ENCODE peak calls at places on chromosome 21, in eight cellular contexts. U is CD4-positive, alpha-beta memory T cell; B is body of pancreas; P is ascending aorta; I is HCT116; M is CD8-positive, alpha-beta T cell; T is upper lobe of left lung; D is small intestine. N is an unnamed sample. For H3K27me3, the result is how much of the 10 kb centered on the place peaks cover.

GRCh38 chr21:31893841-31894240 is 21.0 kb downstream of the HUNK start:
- DNase-seq in B (no peak), M (no peak), D (no peak), I (no peak), U (no peak), T (no peak), P (no peak), N (no peak)

GRCh38 chr21:21238882-21239400 is 240.7 kb downstream of the NCAM2 start:
- DNase-seq in I (no peak), T (no peak), P (no peak), M (no peak), D (no peak), B (no peak), U (no peak), N (no peak)

GRCh38 chr21:42140196-42140934 is 69.2 kb downstream of the UMODL1 start:
- DNase-seq in U (no peak), B (no peak), D (no peak), T (no peak), M (no peak), I (no peak), P (no peak), N (no peak)

GRCh38 chr21:15031790-15032357 is 32.9 kb downstream of the NRIP1 start:
- DNase-seq in B (no peak), T (no peak), D (no peak), P (no peak), U (no peak), M (no peak), I (no peak), N (no peak)

GRCh38 chr21:35149698-35150097 is 100.6 kb upstream of the RUNX1 start:
- DNase-seq in U (no peak), M (no peak), P (no peak), I (no peak), B (no peak), D (no peak), T (no peak), N (no peak)

GRCh38 chr21:14754259-14754604 is 208.1 kb upstream of the SAMSN1 start:
- DNase-seq in T (no peak), M (no peak), D (no peak), B (no peak), P (no peak), I (no peak), U (no peak), N (no peak)

GRCh38 chr21:28885853-28886177 is 106.9 kb downstream of the LTN1 start:
- DNase-seq in D (no peak), I (no peak), B (no peak), P (no peak), T (no peak), U (no peak), M (no peak), N (peak)

GRCh38 chr21:34889287-34889536 is 159.9 kb downstream of the RUNX1 start:
- DNase-seq in I (no peak), P (peak), D (peak), B (no peak), M (peak), T (peak), U (no peak), N (peak)

GRCh38 chr21:27813750-27814149 is 846.9 kb upstream of the ADAMTS5 start:
- DNase-seq in I (no peak), D (no peak), B (no peak), T (peak), P (no peak), M (no peak), U (no peak), N (no peak)

GRCh38 chr21:31930001-31930400 is 57.2 kb downstream of the HUNK start:
- DNase-seq in P (no peak), D (no peak), B (no peak), M (no peak), U (no peak), T (no peak), I (no peak), N (no peak)

GRCh38 chr21:31005019-31005418 is 33.3 kb downstream of the KRTAP19-8 start:
- DNase-seq in M (no peak), I (no peak), P (no peak), D (no peak), T (no peak), U (no peak), B (no peak), N (no peak)

GRCh38 chr21:27633631-27634030 is 666.7 kb upstream of the ADAMTS5 start:
- DNase-seq in D (no peak), M (no peak), I (no peak), T (no peak), U (no peak), B (no peak), P (no peak), N (no peak)

GRCh38 chr21:35239811-35240219 is 190.7 kb upstream of the RUNX1 start:
- DNase-seq in B (no peak), T (peak), P (no peak), I (no peak), U (no peak), D (no peak), M (no peak), N (no peak)

GRCh38 chr21:34690041-34690792 is 21.4 kb downstream of the CLIC6 start:
- DNase-seq in P (no peak), D (peak), U (no peak), M (no peak), T (no peak), I (peak), B (no peak), N (no peak)

GRCh38 chr21:14418920-14419319 is 36.0 kb upstream of the HSPA13 start:
- DNase-seq in M (no peak), B (no peak), D (no peak), U (no peak), P (no peak), T (no peak), I (no peak), N (no peak)

GRCh38 chr21:17432732-17433057 is 80.1 kb upstream of the CXADR start:
- DNase-seq in I (no peak), U (no peak), B (no peak), T (no peak), D (no peak), P (no peak), M (no peak), N (no peak)

GRCh38 chr21:25139390-25139789 is 467.9 kb downstream of the MRPL39 start:
- DNase-seq in T (no peak), D (no peak), I (no peak), U (no peak), M (no peak), B (no peak), P (no peak), N (no peak)

GRCh38 chr21:41926068-41926806 is 27.6 kb downstream of the C2CD2 start:
- DNase-seq in B (peak), D (peak), P (no peak), U (peak), I (no peak), M (peak), T (no peak), N (no peak)

GRCh38 chr21:42089093-42089631 is 18.0 kb downstream of the UMODL1 start:
- DNase-seq in T (no peak), M (peak), I (no peak), P (no peak), U (peak), B (no peak), D (peak), N (no peak)

GRCh38 chr21:42299324-42300044 is 15.7 kb downstream of the TFF3 start:
- DNase-seq in D (no peak), I (no peak), T (no peak), U (no peak), P (no peak), B (no peak), M (no peak), N (no peak)

GRCh38 chr21:26597023-26597422 is 23.9 kb upstream of the CYYR1 start:
- DNase-seq in M (no peak), B (no peak), P (no peak), T (no peak), U (no peak), I (no peak), D (no peak), N (no peak)

GRCh38 chr21:16280731-16281130 is 550.9 kb downstream of the USP25 start:
- DNase-seq in U (no peak), I (no peak), B (no peak), D (no peak), T (no peak), P (no peak), M (no peak), N (no peak)

GRCh38 chr21:34967509-34968289 is 81.4 kb downstream of the RUNX1 start:
- DNase-seq in T (no peak), I (no peak), M (peak), U (no peak), P (no peak), B (no peak), D (no peak), N (no peak)

GRCh38 chr21:34073749-34074282 is 438 bp downstream of the MRPS6 start:
- DNase-seq in D (peak), I (no peak), M (peak), B (peak), P (peak), U (no peak), T (peak), N (peak)

GRCh38 chr21:31872452-31873274 is at the start of gene HUNK:
- DNase-seq in D (peak), T (peak), P (no peak), I (no peak), U (no peak), M (no peak), B (peak), N (no peak)

GRCh38 chr21:25080706-25081495 is 526.4 kb downstream of the MRPL39 start:
- DNase-seq in P (no peak), I (no peak), M (no peak), T (no peak), B (no peak), D (no peak), U (no peak), N (no peak)

GRCh38 chr21:42733037-42733632 is 79.7 kb downstream of the PDE9A start:
- DNase-seq in T (no peak), U (no peak), B (no peak), P (no peak), D (peak), M (no peak), I (no peak), N (no peak)

GRCh38 chr21:41627428-41627827 is 119.5 kb upstream of the TMPRSS2 start:
- DNase-seq in P (no peak), I (no peak), M (no peak), U (no peak), D (no peak), T (no peak), B (no peak), N (no peak)

GRCh38 chr21:40631201-40631600 is 215.8 kb downstream of the DSCAM start:
- DNase-seq in U (no peak), T (no peak), B (no peak), D (no peak), P (no peak), M (no peak), I (no peak), N (no peak)

GRCh38 chr21:43273708-43274021 is 104.9 kb downstream of the CRYAA start:
- DNase-seq in P (no peak), U (no peak), T (no peak), I (no peak), D (no peak), M (no peak), B (no peak), N (no peak)

GRCh38 chr21:41622831-41623548 is 115.0 kb upstream of the TMPRSS2 start:
- DNase-seq in U (no peak), D (no peak), P (no peak), I (no peak), T (no peak), B (no peak), M (no peak), N (no peak)

GRCh38 chr21:20030390-20030789 is 967.8 kb upstream of the NCAM2 start:
- DNase-seq in T (peak), U (no peak), I (no peak), B (no peak), D (no peak), M (no peak), P (no peak), N (no peak)

GRCh38 chr21:16570196-16570595 is 840.4 kb downstream of the USP25 start:
- DNase-seq in M (no peak), T (no peak), B (no peak), P (no peak), U (no peak), I (no peak), D (no peak), N (no peak)

GRCh38 chr21:25385912-25386474 is 221.3 kb downstream of the MRPL39 start:
- DNase-seq in I (peak), T (no peak), U (peak), B (peak), P (no peak), M (no peak), D (peak), N (no peak)

GRCh38 chr21:25636727-25637126 is 2.3 kb upstream of the JAM2 start:
- DNase-seq in D (no peak), B (no peak), P (no peak), T (no peak), U (no peak), I (no peak), M (no peak), N (no peak)

GRCh38 chr21:30209571-30209970 is 6.3 kb downstream of the CLDN8 start:
- DNase-seq in T (no peak), I (no peak), P (no peak), U (no peak), M (no peak), D (no peak), B (no peak), N (no peak)

GRCh38 chr21:15367061-15367626 is 302.3 kb upstream of the NRIP1 start:
- DNase-seq in D (no peak), T (no peak), P (no peak), I (no peak), M (no peak), U (no peak), B (no peak), N (no peak)

GRCh38 chr21:28959367-28960099 is 33.1 kb downstream of the LTN1 start:
- DNase-seq in I (no peak), B (no peak), U (no peak), D (no peak), M (no peak), T (no peak), P (no peak), N (no peak)

GRCh38 chr21:22342855-22343254 is 1344.6 kb downstream of the NCAM2 start:
- DNase-seq in I (no peak), U (no peak), P (no peak), D (no peak), T (no peak), B (peak), M (no peak), N (no peak)

GRCh38 chr21:36587388-36587787 is 107.5 kb upstream of the CLDN14 start:
- DNase-seq in D (no peak), P (no peak), B (no peak), U (no peak), T (no peak), I (peak), M (no peak), N (no peak)

GRCh38 chr21:36596174-36596573 is 102.7 kb upstream of the SIM2 start:
- DNase-seq in D (no peak), U (no peak), M (no peak), T (no peak), B (no peak), I (no peak), P (no peak), N (no peak)

GRCh38 chr21:36589352-36589971 is 109.5 kb upstream of the SIM2 start:
- DNase-seq in D (peak), I (peak), T (peak), M (no peak), P (no peak), B (peak), U (no peak), N (peak)

DNA sequence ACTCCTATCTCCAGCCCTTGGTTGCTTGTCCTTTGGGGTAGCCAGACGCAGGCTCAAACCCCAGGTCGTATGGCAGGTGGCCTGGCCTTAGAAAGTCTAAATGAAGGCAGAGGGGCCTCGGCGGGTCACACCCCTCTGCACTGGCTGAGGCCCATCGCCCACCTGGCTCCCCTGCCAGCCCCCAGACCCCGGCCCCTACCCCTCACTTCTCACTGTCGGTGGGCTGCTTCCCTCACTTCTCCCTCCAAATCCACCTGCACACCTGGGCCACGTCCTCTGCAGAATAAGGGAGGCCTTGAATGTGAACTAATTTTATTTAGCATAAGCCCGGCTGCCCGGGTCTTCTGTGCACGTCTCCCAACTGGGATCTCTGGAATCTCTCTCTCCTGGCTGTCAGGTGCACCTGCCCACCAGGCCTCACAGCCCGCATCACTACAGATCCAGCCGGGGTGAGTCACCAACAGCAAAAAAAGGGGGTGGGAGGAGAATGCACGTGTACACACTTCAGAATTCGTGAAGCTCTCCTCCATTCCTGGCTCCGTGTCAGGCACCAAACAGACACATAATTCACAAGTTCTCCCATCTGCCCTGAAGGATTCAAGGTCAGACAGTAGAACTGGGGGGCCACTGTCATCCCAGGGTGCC is 107.5 kb upstream of the SIM2 start:
- DNase-seq in B (no peak), T (peak), D (no peak), U (no peak), P (no peak), I (no peak), M (no peak), N (no peak)
- H3K27me3 ChIP-seq in B (under half), T (under half), D (under half), U (under half), P (under half), I (under half), M (under half), N (under half)

GRCh38 chr21:44508711-44509445 is 31.1 kb downstream of the KRTAP10-1 start:
- DNase-seq in B (no peak), M (no peak), U (no peak), I (no peak), P (no peak), D (no peak), T (no peak), N (no peak)

GRCh38 chr21:44509539-44509938 is 30.5 kb downstream of the KRTAP10-1 start:
- DNase-seq in U (no peak), P (no peak), T (peak), I (peak), D (peak), B (peak), M (no peak), N (peak)

GRCh38 chr21:44506279-44507255 is 33.4 kb downstream of the KRTAP10-1 start:
- DNase-seq in M (no peak), P (no peak), U (no peak), B (no peak), T (peak), D (no peak), I (no peak), N (no peak)

GRCh38 chr21:44508426-44508710 is 31.6 kb downstream of the KRTAP10-1 start:
- DNase-seq in U (no peak), D (no peak), P (no peak), B (no peak), I (no peak), M (no peak), T (no peak), N (no peak)

DNA sequence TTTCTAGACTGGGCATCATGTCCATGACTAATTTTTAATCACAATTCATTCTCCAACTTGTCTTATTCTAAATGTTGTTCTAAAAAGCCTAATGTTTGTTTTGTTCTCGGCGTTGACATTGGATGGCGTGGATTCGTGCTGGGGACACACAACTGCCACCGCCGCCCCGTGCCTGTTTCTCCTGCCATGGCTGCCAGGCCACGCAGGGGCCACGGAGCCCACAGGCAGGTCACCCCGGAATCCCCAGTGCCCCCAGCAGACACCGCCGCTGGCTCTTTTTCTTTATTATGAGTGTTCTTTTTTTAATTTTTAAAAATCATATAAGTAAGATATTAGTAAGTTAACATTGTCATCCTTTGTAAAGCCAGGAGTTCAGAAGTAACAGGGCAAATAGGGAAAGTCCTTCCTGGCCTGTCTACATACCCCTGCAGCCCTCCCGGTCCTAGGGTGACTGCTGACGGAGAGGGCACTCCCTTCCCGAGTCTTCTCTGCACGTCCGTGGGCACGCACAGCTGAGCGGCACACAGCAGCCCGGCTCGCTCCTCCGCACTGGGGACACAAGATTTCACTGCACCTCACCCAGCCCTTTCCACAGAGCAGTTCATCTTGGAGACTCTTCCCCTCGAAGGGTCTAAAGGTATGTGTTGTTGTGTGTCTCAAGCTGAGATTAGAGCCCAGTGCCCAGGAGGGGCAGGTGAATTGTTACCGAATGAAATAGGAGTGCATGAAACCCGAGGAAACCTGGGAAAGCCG is 32.1 kb downstream of the KRTAP10-1 start:
- DNase-seq in P (no peak), M (no peak), B (no peak), U (no peak), I (no peak), D (no peak), T (no peak), N (no peak)
- H3K27me3 ChIP-seq in P (under half), M (under half), B (under half), U (under half), I (under half), D (under half), T (under half), N (under half)

GRCh38 chr21:33063907-33064622 is 5.9 kb upstream of the OLIG1 start:
- DNase-seq in P (no peak), B (no peak), T (no peak), M (no peak), I (no peak), D (no peak), U (no peak), N (no peak)
- H3K27me3 ChIP-seq in P (under half), B (under half), T (under half), M (under half), I (under half), D (under half), U (under half), N (under half)

GRCh38 chr21:38654580-38654979 is 151.1 kb upstream of the ETS2 start:
- DNase-seq in T (no peak), M (no peak), B (no peak), P (no peak), D (no peak), U (no peak), I (no peak), N (no peak)
- H3K27me3 ChIP-seq in T (under half), M (under half), B (under half), P (under half), D (under half), U (under half), I (half or more), N (under half)

GRCh38 chr21:44996096-44996495 is 56.3 kb downstream of the SLX9 start:
- DNase-seq in T (peak), M (no peak), D (no peak), B (no peak), U (no peak), P (no peak), I (no peak), N (no peak)
- H3K27me3 ChIP-seq in T (under half), M (under half), D (under half), B (under half), U (under half), P (under half), I (under half), N (under half)

GRCh38 chr21:37045139-37045538 is 27.7 kb downstream of the PIGP start:
- DNase-seq in U (peak), B (no peak), P (no peak), T (no peak), D (no peak), I (no peak), M (peak), N (no peak)
- H3K27me3 ChIP-seq in U (under half), B (under half), P (under half), T (under half), D (under half), I (under half), M (under half), N (under half)

GRCh38 chr21:36695671-36696389 is 3.1 kb upstream of the SIM2 start:
- DNase-seq in P (no peak), T (no peak), I (no peak), U (no peak), M (no peak), B (no peak), D (no peak), N (no peak)
- H3K27me3 ChIP-seq in P (half or more), T (under half), I (under half), U (under half), M (half or more), B (half or more), D (under half), N (under half)

N was measured in gastrocnemius medialis.